ENCODE peak calls at places on chromosomes 7 and 10, in six cellular contexts. One of them, this sample, is unnamed.

GRCh38 chr10:70761727-70762350 is 23.3 kb downstream of the TBATA start:
- DNase-seq in upper lobe of right lung: no peak
- DNase-seq in IMR-90: no peak
- DNase-seq in thoracic aorta: no peak
- DNase-seq in transverse colon: no peak
- DNase-seq in fibroblast of pulmonary artery: no peak
- DNase-seq in this sample: no peak

GRCh38 chr7:150842716-150843115 is 9.6 kb upstream of the AOC1 start:
- DNase-seq in IMR-90: no peak
- DNase-seq in fibroblast of pulmonary artery: no peak
- DNase-seq in thoracic aorta: no peak
- DNase-seq in upper lobe of right lung: no peak
- DNase-seq in transverse colon: no peak
- DNase-seq in this sample: no peak

GRCh38 chr7:36598056-36598675 is 126.1 kb downstream of the AOAH start:
- DNase-seq in thoracic aorta: no peak
- DNase-seq in upper lobe of right lung: no peak
- DNase-seq in fibroblast of pulmonary artery: peak; percentile 10
- DNase-seq in transverse colon: no peak
- DNase-seq in IMR-90: peak; percentile 5
- DNase-seq in this sample: peak; percentile 8

GRCh38 chr10:79316671-79317431 is 30.4 kb upstream of the PPIF start:
- DNase-seq in thoracic aorta: no peak
- DNase-seq in transverse colon: no peak
- DNase-seq in upper lobe of right lung: peak; percentile 63
- DNase-seq in fibroblast of pulmonary artery: no peak
- DNase-seq in IMR-90: peak; percentile 29
- DNase-seq in this sample: no peak

GRCh38 chr7:66330961-66331360 is 125.8 kb downstream of the TPST1 start:
- DNase-seq in thoracic aorta: no peak
- DNase-seq in transverse colon: no peak
- DNase-seq in upper lobe of right lung: no peak
- DNase-seq in IMR-90: peak; percentile 52
- DNase-seq in fibroblast of pulmonary artery: peak; percentile 69
- DNase-seq in this sample: no peak

GRCh38 chr7:36021917-36022550 is 131.0 kb upstream of the EEPD1 start:
- DNase-seq in transverse colon: no peak
- DNase-seq in IMR-90: no peak
- DNase-seq in fibroblast of pulmonary artery: no peak
- DNase-seq in thoracic aorta: no peak
- DNase-seq in upper lobe of right lung: no peak
- DNase-seq in this sample: no peak

GRCh38 chr7:98213874-98214810 is 2.9 kb downstream of the BHLHA15 start:
- DNase-seq in thoracic aorta: no peak
- DNase-seq in upper lobe of right lung: peak; percentile 59
- DNase-seq in transverse colon: no peak
- DNase-seq in fibroblast of pulmonary artery: no peak
- DNase-seq in IMR-90: no peak
- DNase-seq in this sample: no peak

GRCh38 chr10:72245949-72246525 is 27.7 kb upstream of the DDIT4 start:
- DNase-seq in fibroblast of pulmonary artery: peak; percentile 55
- DNase-seq in upper lobe of right lung: no peak
- DNase-seq in thoracic aorta: no peak
- DNase-seq in transverse colon: no peak
- DNase-seq in IMR-90: no peak
- DNase-seq in this sample: peak; percentile 53

GRCh38 chr7:112254709-112255387 is 48.4 kb downstream of the ZNF277 start:
- DNase-seq in fibroblast of pulmonary artery: no peak
- DNase-seq in upper lobe of right lung: no peak
- DNase-seq in transverse colon: no peak
- DNase-seq in IMR-90: no peak
- DNase-seq in thoracic aorta: no peak
- DNase-seq in this sample: no peak

GRCh38 chr10:101575580-101576228 is 12.4 kb downstream of the POLL start:
- DNase-seq in fibroblast of pulmonary artery: no peak
- DNase-seq in thoracic aorta: no peak
- DNase-seq in upper lobe of right lung: peak; percentile 50
- DNase-seq in transverse colon: no peak
- DNase-seq in IMR-90: no peak
- DNase-seq in this sample: no peak

GRCh38 chr10:3774814-3775670 is 10.0 kb downstream of the KLF6 start:
- DNase-seq in IMR-90: peak; percentile 91
- DNase-seq in transverse colon: peak; percentile 47
- DNase-seq in thoracic aorta: peak; percentile 64
- DNase-seq in fibroblast of pulmonary artery: peak; percentile 89
- DNase-seq in upper lobe of right lung: no peak
- DNase-seq in this sample: peak; percentile 85

GRCh38 chr10:6163364-6164270 is 39.1 kb upstream of the PFKFB3 start:
- DNase-seq in IMR-90: peak; percentile 84
- DNase-seq in upper lobe of right lung: peak; percentile 95
- DNase-seq in transverse colon: peak; percentile 94
- DNase-seq in thoracic aorta: no peak
- DNase-seq in fibroblast of pulmonary artery: peak; percentile 91
- DNase-seq in this sample: peak; percentile 85

GRCh38 chr7:135338151-135338550 is 104.5 kb downstream of the STRA8 start:
- DNase-seq in IMR-90: no peak
- DNase-seq in upper lobe of right lung: no peak
- DNase-seq in transverse colon: no peak
- DNase-seq in fibroblast of pulmonary artery: no peak
- DNase-seq in thoracic aorta: no peak
- DNase-seq in this sample: no peak

GRCh38 chr10:70585555-70586243 is 16.8 kb downstream of the PRF1 start:
- DNase-seq in upper lobe of right lung: peak; percentile 52
- DNase-seq in IMR-90: no peak
- DNase-seq in fibroblast of pulmonary artery: no peak
- DNase-seq in transverse colon: no peak
- DNase-seq in thoracic aorta: no peak
- DNase-seq in this sample: no peak

GRCh38 chr10:4801405-4801804 is 24.6 kb upstream of the AKR1E2 start:
- DNase-seq in transverse colon: no peak
- DNase-seq in fibroblast of pulmonary artery: no peak
- DNase-seq in upper lobe of right lung: no peak
- DNase-seq in thoracic aorta: no peak
- DNase-seq in IMR-90: no peak
- DNase-seq in this sample: no peak

GRCh38 chr10:55491712-55492111 is 690.7 kb upstream of the PCDH15 start:
- DNase-seq in transverse colon: no peak
- DNase-seq in upper lobe of right lung: no peak
- DNase-seq in thoracic aorta: no peak
- DNase-seq in fibroblast of pulmonary artery: no peak
- DNase-seq in IMR-90: no peak
- DNase-seq in this sample: no peak

GRCh38 chr7:70566659-70567058 is 565.3 kb upstream of the GALNT17 start:
- DNase-seq in fibroblast of pulmonary artery: no peak
- DNase-seq in transverse colon: no peak
- DNase-seq in thoracic aorta: no peak
- DNase-seq in IMR-90: no peak
- DNase-seq in upper lobe of right lung: no peak
- DNase-seq in this sample: no peak

GRCh38 chr7:92702535-92702934 is 112.3 kb upstream of the FAM133B start:
- DNase-seq in thoracic aorta: no peak
- DNase-seq in transverse colon: no peak
- DNase-seq in IMR-90: no peak
- DNase-seq in fibroblast of pulmonary artery: no peak
- DNase-seq in upper lobe of right lung: no peak
- DNase-seq in this sample: no peak

GRCh38 chr10:100945754-100946153 is 23.6 kb upstream of the SEMA4G start:
- DNase-seq in fibroblast of pulmonary artery: no peak
- DNase-seq in IMR-90: no peak
- DNase-seq in upper lobe of right lung: no peak
- DNase-seq in transverse colon: no peak
- DNase-seq in thoracic aorta: no peak
- DNase-seq in this sample: no peak

GRCh38 chr7:23471090-23471859 is 984 bp upstream of the IGF2BP3 start:
- DNase-seq in IMR-90: peak; percentile 68
- DNase-seq in upper lobe of right lung: no peak
- DNase-seq in transverse colon: peak; percentile 21
- DNase-seq in fibroblast of pulmonary artery: peak; percentile 78
- DNase-seq in thoracic aorta: no peak
- DNase-seq in this sample: peak; percentile 67

GRCh38 chr7:142637240-142637639 is 112.0 kb upstream of the PRSS1 start:
- DNase-seq in thoracic aorta: no peak
- DNase-seq in IMR-90: no peak
- DNase-seq in transverse colon: no peak
- DNase-seq in upper lobe of right lung: no peak
- DNase-seq in fibroblast of pulmonary artery: no peak
- DNase-seq in this sample: no peak

GRCh38 chr10:5555031-5555510 is 30.3 kb downstream of the CALML3 start:
- DNase-seq in IMR-90: no peak
- DNase-seq in fibroblast of pulmonary artery: no peak
- DNase-seq in upper lobe of right lung: peak; percentile 60
- DNase-seq in thoracic aorta: no peak
- DNase-seq in transverse colon: peak; percentile 8
- DNase-seq in this sample: no peak

GRCh38 chr10:108848016-108848415 is 1075.3 kb downstream of the XPNPEP1 start:
- DNase-seq in thoracic aorta: no peak
- DNase-seq in fibroblast of pulmonary artery: no peak
- DNase-seq in transverse colon: no peak
- DNase-seq in upper lobe of right lung: no peak
- DNase-seq in IMR-90: no peak
- DNase-seq in this sample: no peak

GRCh38 chr7:92295391-92295790 is 49.6 kb downstream of the ANKIB1 start:
- DNase-seq in thoracic aorta: no peak
- DNase-seq in IMR-90: no peak
- DNase-seq in transverse colon: no peak
- DNase-seq in upper lobe of right lung: no peak
- DNase-seq in fibroblast of pulmonary artery: peak; percentile 13
- DNase-seq in this sample: no peak

GRCh38 chr10:58517071-58517470 is 4.4 kb downstream of the BICC1 start:
- DNase-seq in IMR-90: no peak
- DNase-seq in fibroblast of pulmonary artery: no peak
- DNase-seq in upper lobe of right lung: no peak
- DNase-seq in transverse colon: no peak
- DNase-seq in thoracic aorta: no peak
- DNase-seq in this sample: no peak
- TF ChIP-seq CTCF in IMR-90: no peak
- TF ChIP-seq CTCF in fibroblast of pulmonary artery: no peak
- TF ChIP-seq CTCF in upper lobe of right lung: no peak
- TF ChIP-seq CTCF in transverse colon: no peak
- TF ChIP-seq CTCF in thoracic aorta: no peak
- TF ChIP-seq CTCF in this sample: no peak

GRCh38 chr10:86373251-86373650 is 6.7 kb upstream of the GRID1 start:
- DNase-seq in fibroblast of pulmonary artery: no peak
- DNase-seq in IMR-90: no peak
- DNase-seq in thoracic aorta: no peak
- DNase-seq in upper lobe of right lung: no peak
- DNase-seq in transverse colon: no peak
- DNase-seq in this sample: no peak

GRCh38 chr10:86371691-86372090 is 5.1 kb upstream of the GRID1 start:
- DNase-seq in upper lobe of right lung: peak; percentile 34
- DNase-seq in thoracic aorta: no peak
- DNase-seq in transverse colon: no peak
- DNase-seq in IMR-90: no peak
- DNase-seq in fibroblast of pulmonary artery: no peak
- DNase-seq in this sample: no peak

GRCh38 chr10:86371116-86371515 is 4.5 kb upstream of the GRID1 start:
- DNase-seq in thoracic aorta: no peak
- DNase-seq in upper lobe of right lung: peak; percentile 20
- DNase-seq in transverse colon: no peak
- DNase-seq in IMR-90: no peak
- DNase-seq in fibroblast of pulmonary artery: no peak
- DNase-seq in this sample: no peak

GRCh38 chr10:86372785-86373239 is 6.2 kb upstream of the GRID1 start:
- DNase-seq in fibroblast of pulmonary artery: no peak
- DNase-seq in transverse colon: no peak
- DNase-seq in IMR-90: no peak
- DNase-seq in upper lobe of right lung: peak; percentile 41
- DNase-seq in thoracic aorta: no peak
- DNase-seq in this sample: no peak

GRCh38 chr10:86372119-86372784 is 5.7 kb upstream of the GRID1 start:
- DNase-seq in IMR-90: no peak
- DNase-seq in fibroblast of pulmonary artery: no peak
- DNase-seq in transverse colon: no peak
- DNase-seq in upper lobe of right lung: peak; percentile 31
- DNase-seq in thoracic aorta: no peak
- DNase-seq in this sample: no peak
- TF ChIP-seq CTCF in IMR-90: no peak
- TF ChIP-seq CTCF in fibroblast of pulmonary artery: no peak
- TF ChIP-seq CTCF in transverse colon: no peak
- TF ChIP-seq CTCF in upper lobe of right lung: no peak
- TF ChIP-seq CTCF in thoracic aorta: no peak
- TF ChIP-seq CTCF in this sample: no peak

GRCh38 chr7:3482147-3482921 is 181.3 kb downstream of the SDK1 start:
- DNase-seq in upper lobe of right lung: no peak
- DNase-seq in fibroblast of pulmonary artery: peak; percentile 78
- DNase-seq in thoracic aorta: no peak
- DNase-seq in transverse colon: peak; percentile 15
- DNase-seq in IMR-90: peak; percentile 35
- DNase-seq in this sample: peak; percentile 64
- TF ChIP-seq CTCF in upper lobe of right lung: peak; percentile 20
- TF ChIP-seq CTCF in fibroblast of pulmonary artery: peak; percentile 74
- TF ChIP-seq CTCF in thoracic aorta: no peak
- TF ChIP-seq CTCF in transverse colon: peak; percentile 38
- TF ChIP-seq CTCF in IMR-90: peak; percentile 37
- TF ChIP-seq CTCF in this sample: peak; percentile 47

GRCh38 chr10:119313024-119313423 is 105.7 kb downstream of the GRK5 start:
- DNase-seq in IMR-90: no peak
- DNase-seq in transverse colon: no peak
- DNase-seq in thoracic aorta: no peak
- DNase-seq in upper lobe of right lung: no peak
- DNase-seq in fibroblast of pulmonary artery: no peak
- DNase-seq in this sample: no peak

GRCh38 chr10:119314486-119314885 is 107.1 kb downstream of the GRK5 start:
- DNase-seq in transverse colon: no peak
- DNase-seq in upper lobe of right lung: no peak
- DNase-seq in IMR-90: no peak
- DNase-seq in fibroblast of pulmonary artery: no peak
- DNase-seq in thoracic aorta: no peak
- DNase-seq in this sample: no peak

GRCh38 chr10:119315128-119316001 is 108.0 kb downstream of the GRK5 start:
- DNase-seq in thoracic aorta: peak; percentile 73
- DNase-seq in fibroblast of pulmonary artery: peak; percentile 84
- DNase-seq in upper lobe of right lung: no peak
- DNase-seq in transverse colon: peak; percentile 45
- DNase-seq in IMR-90: peak; percentile 98
- DNase-seq in this sample: peak; percentile 92

GRCh38 chr10:119313645-119314044 is 106.3 kb downstream of the GRK5 start:
- DNase-seq in IMR-90: no peak
- DNase-seq in thoracic aorta: no peak
- DNase-seq in upper lobe of right lung: no peak
- DNase-seq in transverse colon: peak; percentile 43
- DNase-seq in fibroblast of pulmonary artery: no peak
- DNase-seq in this sample: no peak

GRCh38 chr10:119314061-119314460 is 106.7 kb downstream of the GRK5 start:
- DNase-seq in IMR-90: no peak
- DNase-seq in fibroblast of pulmonary artery: no peak
- DNase-seq in thoracic aorta: no peak
- DNase-seq in transverse colon: no peak
- DNase-seq in upper lobe of right lung: no peak
- DNase-seq in this sample: no peak
- TF ChIP-seq CTCF in IMR-90: no peak
- TF ChIP-seq CTCF in fibroblast of pulmonary artery: no peak
- TF ChIP-seq CTCF in thoracic aorta: no peak
- TF ChIP-seq CTCF in transverse colon: no peak
- TF ChIP-seq CTCF in upper lobe of right lung: no peak
- TF ChIP-seq CTCF in this sample: no peak

GRCh38 chr7:157136372-157136771 is 2.4 kb upstream of the UBE3C start:
- DNase-seq in transverse colon: no peak
- DNase-seq in fibroblast of pulmonary artery: peak; percentile 94
- DNase-seq in upper lobe of right lung: no peak
- DNase-seq in thoracic aorta: no peak
- DNase-seq in IMR-90: peak; percentile 94
- DNase-seq in this sample: peak; percentile 90
- TF ChIP-seq CTCF in transverse colon: peak; percentile 11
- TF ChIP-seq CTCF in fibroblast of pulmonary artery: peak; percentile 26
- TF ChIP-seq CTCF in upper lobe of right lung: no peak
- TF ChIP-seq CTCF in thoracic aorta: no peak
- TF ChIP-seq CTCF in IMR-90: peak; percentile 40
- TF ChIP-seq CTCF in this sample: no peak

GRCh38 chr7:158355456-158356065 is 232.1 kb downstream of the PTPRN2 start:
- DNase-seq in IMR-90: no peak
- DNase-seq in transverse colon: no peak
- DNase-seq in fibroblast of pulmonary artery: no peak
- DNase-seq in upper lobe of right lung: no peak
- DNase-seq in thoracic aorta: no peak
- DNase-seq in this sample: peak; percentile 46
- TF ChIP-seq CTCF in IMR-90: no peak
- TF ChIP-seq CTCF in transverse colon: no peak
- TF ChIP-seq CTCF in fibroblast of pulmonary artery: no peak
- TF ChIP-seq CTCF in upper lobe of right lung: no peak
- TF ChIP-seq CTCF in thoracic aorta: no peak
- TF ChIP-seq CTCF in this sample: peak; percentile 58